ENCODE peak calls at places on chromosomes 6 and 20, in nine cellular contexts. C, A, L, E, K, P, V, X and W are unnamed samples.

GRCh38 chr20:57580478-57581201 is 19.7 kb downstream of the PCK1 start:
- DNase-seq in C (no peak), A (no peak), L (no peak), E (no peak), K (no peak), P (no peak), V (no peak), X (no peak), W (no peak)

GRCh38 chr20:4225778-4226177 is 210.4 kb upstream of the RNF24 start:
- DNase-seq in C (no peak), A (no peak), L (no peak), E (no peak), K (no peak), P (peak; percentile 100), V (peak; percentile 100), X (no peak), W (no peak)

GRCh38 chr6:26285143-26286134 is 79.6 kb upstream of the BTN3A2 start:
- DNase-seq in C (peak; percentile 100), A (peak; percentile 80), L (peak; percentile 99), E (peak; percentile 85), K (peak; percentile 90), P (peak; percentile 100), V (peak; percentile 99), X (peak; percentile 100), W (peak; percentile 99)

GRCh38 chr6:151229401-151230276 is 10.1 kb upstream of the AKAP12 start:
- DNase-seq in C (peak; percentile 63), A (no peak), L (no peak), E (no peak), K (no peak), P (no peak), V (no peak), X (peak; percentile 87), W (no peak)

GRCh38 chr6:3294921-3295871 is 36.4 kb downstream of the PSMG4 start:
- DNase-seq in C (peak; percentile 60), A (no peak), L (no peak), E (no peak), K (no peak), P (no peak), V (no peak), X (no peak), W (peak; percentile 22)

GRCh38 chr20:11826334-11826733 is 91.4 kb upstream of the BTBD3 start:
- DNase-seq in C (no peak), A (no peak), L (no peak), E (no peak), K (no peak), P (no peak), V (no peak), X (no peak), W (no peak)

GRCh38 chr6:154382707-154383106 is 26.1 kb upstream of the IPCEF1 start:
- DNase-seq in C (no peak), A (no peak), L (no peak), E (no peak), K (no peak), P (peak; percentile 88), V (peak; percentile 86), X (no peak), W (no peak)

GRCh38 chr6:158040051-158040803 is 58.6 kb downstream of the SYNJ2 start:
- DNase-seq in C (peak; percentile 77), A (peak; percentile 58), L (peak; percentile 93), E (no peak), K (no peak), P (peak; percentile 100), V (peak; percentile 98), X (peak; percentile 83), W (no peak)

GRCh38 chr6:120198033-120198432 is 848.5 kb upstream of the MAN1A1 start:
- DNase-seq in C (peak; percentile 92), A (no peak), L (no peak), E (no peak), K (no peak), P (peak; percentile 72), V (peak; percentile 92), X (no peak), W (no peak)

GRCh38 chr6:30888472-30889137 is 4.3 kb downstream of the DDR1 start:
- DNase-seq in C (peak; percentile 15), A (no peak), L (no peak), E (no peak), K (no peak), P (peak; percentile 92), V (peak; percentile 64), X (no peak), W (no peak)

GRCh38 chr20:48374986-48375715 is 452.6 kb downstream of the PREX1 start:
- DNase-seq in C (no peak), A (no peak), L (no peak), E (no peak), K (no peak), P (no peak), V (no peak), X (no peak), W (no peak)

GRCh38 chr6:135897087-135897486 is 45.6 kb downstream of the PDE7B start:
- DNase-seq in C (no peak), A (no peak), L (no peak), E (no peak), K (no peak), P (no peak), V (no peak), X (no peak), W (no peak)

GRCh38 chr20:53100476-53100911 is 128.3 kb downstream of the TSHZ2 start:
- DNase-seq in C (no peak), A (no peak), L (no peak), E (no peak), K (no peak), P (peak; percentile 64), V (no peak), X (no peak), W (no peak)

GRCh38 chr6:28769626-28770402 is 154.0 kb downstream of the TRIM27 start:
- DNase-seq in C (peak; percentile 88), A (no peak), L (no peak), E (no peak), K (no peak), P (peak; percentile 86), V (peak; percentile 66), X (no peak), W (no peak)

GRCh38 chr6:11918021-11918738 is 93.9 kb upstream of the HIVEP1 start:
- DNase-seq in C (no peak), A (no peak), L (no peak), E (no peak), K (no peak), P (peak; percentile 98), V (peak; percentile 76), X (no peak), W (no peak)

GRCh38 chr6:13870185-13870584 is 54.6 kb upstream of the RNF182 start:
- DNase-seq in C (no peak), A (no peak), L (no peak), E (no peak), K (no peak), P (no peak), V (no peak), X (no peak), W (no peak)

GRCh38 chr20:41468994-41469600 is 102.5 kb upstream of the EMILIN3 start:
- DNase-seq in C (no peak), A (no peak), L (no peak), E (no peak), K (no peak), P (no peak), V (no peak), X (peak; percentile 34), W (no peak)

GRCh38 chr6:44052419-44053011 is 74.7 kb downstream of the MRPL14 start:
- DNase-seq in C (peak; percentile 79), A (no peak), L (no peak), E (no peak), K (no peak), P (peak; percentile 88), V (peak; percentile 84), X (peak; percentile 72), W (no peak)

GRCh38 chr6:16468991-16469615 is 230.7 kb downstream of the GMPR start:
- DNase-seq in C (peak; percentile 79), A (no peak), L (no peak), E (no peak), K (no peak), P (no peak), V (no peak), X (no peak), W (no peak)

GRCh38 chr20:19802492-19803158 is 44.6 kb downstream of the RIN2 start:
- DNase-seq in C (peak; percentile 78), A (no peak), L (no peak), E (no peak), K (no peak), P (peak; percentile 88), V (no peak), X (peak; percentile 10), W (peak; percentile 51)

GRCh38 chr6:40342674-40343230 is 244.4 kb downstream of the LRFN2 start:
- DNase-seq in C (no peak), A (no peak), L (no peak), E (no peak), K (no peak), P (no peak), V (no peak), X (no peak), W (no peak)

GRCh38 chr6:142960098-142960497 is 15.1 kb upstream of the HIVEP2 start:
- DNase-seq in C (no peak), A (no peak), L (no peak), E (no peak), K (no peak), P (peak; percentile 66), V (peak; percentile 22), X (peak; percentile 8), W (no peak)

GRCh38 chr20:44609511-44610312 is 27.3 kb downstream of the PKIG start:
- DNase-seq in C (peak; percentile 95), A (peak; percentile 76), L (peak; percentile 54), E (peak; percentile 94), K (peak; percentile 82), P (peak; percentile 93), V (peak; percentile 89), X (peak; percentile 92), W (peak; percentile 69)